ENCODE peak calls at places on chromosomes 7 and 10, in ten cellular contexts. S is CD8-positive, alpha-beta T cell; E is heart left ventricle; X is endothelial cell of umbilical vein; L is AG09319; C is upper lobe of right lung; I is AG04450; T is cardiac muscle cell; W is natural killer cell; Z is thyroid gland. K is an unnamed sample.

GRCh38 chr7:85275204-85275603 is 88.3 kb upstream of the SEMA3D start:
- DNase-seq in S (no peak), E (no peak), X (no peak), L (no peak), C (no peak), I (no peak), T (no peak), W (no peak), Z (no peak), K (no peak)

GRCh38 chr10:69181433-69181832 is 1.4 kb downstream of the SUPV3L1 start:
- DNase-seq in S (no peak), E (no peak), X (no peak), L (no peak), C (no peak), I (no peak), T (no peak), W (no peak), Z (no peak), K (no peak)

GRCh38 chr7:7816084-7816483 is 97.7 kb upstream of the RPA3 start:
- DNase-seq in S (no peak), E (no peak), X (no peak), L (no peak), C (no peak), I (no peak), T (no peak), W (no peak), Z (no peak), K (no peak)

GRCh38 chr7:73774923-73775322 is 4.9 kb upstream of the CLDN3 start:
- DNase-seq in S (no peak), E (no peak), X (no peak), L (no peak), C (no peak), I (no peak), T (no peak), W (no peak), Z (no peak), K (no peak)

GRCh38 chr7:137790828-137791227 is 55.9 kb downstream of the DGKI start:
- DNase-seq in S (no peak), E (no peak), X (no peak), L (no peak), C (no peak), I (no peak), T (no peak), W (no peak), Z (peak), K (no peak)

GRCh38 chr10:43905502-43906236 is 257.0 kb upstream of the ZNF32 start:
- DNase-seq in S (no peak), E (no peak), X (peak), L (no peak), C (no peak), I (no peak), T (no peak), W (no peak), Z (no peak), K (no peak)

GRCh38 chr10:103013398-103013797 is 95.3 kb downstream of the CNNM2 start:
- DNase-seq in S (no peak), E (no peak), X (no peak), L (no peak), C (no peak), I (no peak), T (no peak), W (no peak), Z (peak), K (no peak)

GRCh38 chr10:93028881-93029280 is 31.7 kb upstream of the CYP26C1 start:
- DNase-seq in S (no peak), E (no peak), X (no peak), L (peak), C (no peak), I (no peak), T (no peak), W (no peak), Z (no peak), K (no peak)

GRCh38 chr7:43199761-43200160 is 87.3 kb downstream of the HECW1 start:
- DNase-seq in S (no peak), E (no peak), X (peak), L (no peak), C (no peak), I (no peak), T (no peak), W (no peak), Z (no peak), K (no peak)

GRCh38 chr7:26153823-26154783 is 2.1 kb downstream of the NFE2L3 start:
- DNase-seq in S (no peak), E (no peak), X (peak), L (no peak), C (no peak), I (no peak), T (no peak), W (no peak), Z (no peak), K (no peak)

GRCh38 chr7:150901160-150902035 is 49.1 kb downstream of the AOC1 start:
- DNase-seq in S (no peak), E (no peak), X (no peak), L (no peak), C (no peak), I (no peak), T (no peak), W (no peak), Z (no peak), K (no peak)

GRCh38 chr10:89224697-89225443 is 17.8 kb upstream of the CH25H start:
- DNase-seq in S (no peak), E (peak), X (peak), L (no peak), C (no peak), I (no peak), T (no peak), W (no peak), Z (no peak), K (no peak)

GRCh38 chr7:134870781-134871180 is 91.3 kb downstream of the CALD1 start:
- DNase-seq in S (no peak), E (no peak), X (peak), L (no peak), C (no peak), I (no peak), T (no peak), W (no peak), Z (no peak), K (no peak)

GRCh38 chr7:71777278-71777677 is 634.9 kb downstream of the CALN1 start:
- DNase-seq in S (no peak), E (no peak), X (no peak), L (no peak), C (no peak), I (no peak), T (no peak), W (no peak), Z (no peak), K (no peak)

GRCh38 chr7:71784180-71784579 is 628.0 kb downstream of the CALN1 start:
- DNase-seq in S (no peak), E (no peak), X (no peak), L (no peak), C (no peak), I (no peak), T (no peak), W (no peak), Z (no peak), K (no peak)

GRCh38 chr7:71776726-71777125 is 635.4 kb downstream of the CALN1 start:
- DNase-seq in S (no peak), E (no peak), X (no peak), L (no peak), C (no peak), I (no peak), T (no peak), W (no peak), Z (no peak), K (no peak)

GRCh38 chr7:71783779-71784178 is 628.4 kb downstream of the CALN1 start:
- DNase-seq in S (no peak), E (no peak), X (no peak), L (no peak), C (no peak), I (no peak), T (no peak), W (no peak), Z (no peak), K (no peak)

DNA sequence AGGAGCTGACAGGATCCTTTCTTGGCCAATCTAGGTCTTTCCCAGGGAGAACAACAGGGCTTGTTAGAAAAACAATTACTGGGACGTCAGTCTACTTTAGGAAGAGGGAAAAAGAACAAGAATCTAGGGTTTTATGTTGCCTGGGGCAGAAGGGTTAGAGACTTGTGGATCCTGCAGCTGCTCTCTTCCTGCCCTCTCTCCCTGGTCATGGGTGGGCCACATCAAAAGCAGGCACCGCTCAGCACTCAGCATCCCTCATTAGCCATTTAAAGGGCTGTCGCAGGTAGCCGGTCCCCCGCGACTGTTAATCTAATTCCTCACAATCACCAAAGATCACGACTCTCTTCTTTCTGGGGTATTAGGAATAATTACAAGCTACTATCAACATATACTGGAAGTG is 631.9 kb downstream of the CALN1 start:
- DNase-seq in S (no peak), E (no peak), X (no peak), L (no peak), C (no peak), I (no peak), T (no peak), W (no peak), Z (no peak), K (no peak)
- TF ChIP-seq CTCF in S (no peak), E (no peak), X (no peak), L (no peak), C (no peak), I (no peak), T (no peak), W (no peak), Z (no peak), K (no peak)

GRCh38 chr10:63699785-63700184 is 178.6 kb downstream of the REEP3 start:
- DNase-seq in S (no peak), E (no peak), X (peak), L (no peak), C (no peak), I (no peak), T (no peak), W (no peak), Z (peak), K (no peak)

GRCh38 chr10:63700935-63701263 is 179.7 kb downstream of the REEP3 start:
- DNase-seq in S (no peak), E (no peak), X (no peak), L (no peak), C (no peak), I (no peak), T (no peak), W (no peak), Z (no peak), K (no peak)

GRCh38 chr10:63697956-63698814 is 177.0 kb downstream of the REEP3 start:
- DNase-seq in S (no peak), E (no peak), X (no peak), L (no peak), C (no peak), I (no peak), T (no peak), W (no peak), Z (no peak), K (no peak)

GRCh38 chr10:63700209-63700934 is 179.2 kb downstream of the REEP3 start:
- DNase-seq in S (no peak), E (no peak), X (peak), L (peak), C (no peak), I (peak), T (no peak), W (no peak), Z (no peak), K (no peak)

GRCh38 chr10:63698815-63699205 is 177.6 kb downstream of the REEP3 start:
- DNase-seq in S (no peak), E (no peak), X (no peak), L (no peak), C (no peak), I (no peak), T (no peak), W (no peak), Z (no peak), K (no peak)
- TF ChIP-seq CTCF in S (no peak), E (no peak), X (no peak), L (no peak), C (no peak), I (no peak), T (peak), W (no peak), Z (no peak), K (no peak)

GRCh38 chr7:28298870-28299484 is 113.3 kb upstream of the CREB5 start:
- DNase-seq in S (no peak), E (no peak), X (peak), L (peak), C (no peak), I (no peak), T (peak), W (no peak), Z (peak), K (no peak)

GRCh38 chr7:28299556-28299955 is 112.8 kb upstream of the CREB5 start:
- DNase-seq in S (no peak), E (no peak), X (no peak), L (no peak), C (no peak), I (no peak), T (no peak), W (no peak), Z (no peak), K (no peak)

GRCh38 chr7:28301148-28301641 is 111.1 kb upstream of the CREB5 start:
- DNase-seq in S (no peak), E (no peak), X (no peak), L (no peak), C (peak), I (no peak), T (no peak), W (no peak), Z (peak), K (no peak)

GRCh38 chr7:28297821-28298439 is 114.4 kb upstream of the CREB5 start:
- DNase-seq in S (no peak), E (no peak), X (no peak), L (no peak), C (no peak), I (no peak), T (no peak), W (no peak), Z (no peak), K (no peak)

DNA sequence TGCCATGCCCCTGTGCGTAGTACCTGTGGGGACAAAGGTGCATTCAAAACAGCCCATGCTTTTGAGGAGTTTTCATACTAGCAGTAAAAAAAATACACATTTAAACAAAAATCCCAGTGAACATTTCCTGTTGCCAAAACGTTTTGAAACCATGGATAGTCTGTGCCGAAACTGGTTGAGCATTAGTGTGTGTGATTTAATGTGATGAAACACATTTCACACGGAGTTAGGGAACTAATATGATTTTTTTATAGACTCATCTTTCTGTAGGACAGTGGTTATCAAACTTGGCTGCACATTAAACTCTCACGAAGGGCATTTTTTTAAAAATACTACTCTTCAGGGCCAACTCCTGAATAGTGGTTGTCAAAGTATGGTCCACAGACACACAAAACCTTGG is 111.8 kb upstream of the CREB5 start:
- DNase-seq in S (no peak), E (no peak), X (no peak), L (no peak), C (no peak), I (no peak), T (no peak), W (no peak), Z (no peak), K (no peak)
- TF ChIP-seq CTCF in S (no peak), E (no peak), X (no peak), L (no peak), C (no peak), I (no peak), T (no peak), W (no peak), Z (no peak), K (no peak)

GRCh38 chr10:130377986-130378545 is 241.9 kb downstream of the GLRX3 start:
- DNase-seq in S (no peak), E (no peak), X (no peak), L (no peak), C (no peak), I (no peak), T (no peak), W (no peak), Z (no peak), K (no peak)

GRCh38 chr10:130382031-130382430 is 245.8 kb downstream of the GLRX3 start:
- DNase-seq in S (no peak), E (no peak), X (no peak), L (no peak), C (no peak), I (no peak), T (no peak), W (no peak), Z (no peak), K (no peak)

GRCh38 chr10:130380056-130380455 is 243.9 kb downstream of the GLRX3 start:
- DNase-seq in S (no peak), E (no peak), X (no peak), L (no peak), C (no peak), I (no peak), T (no peak), W (no peak), Z (no peak), K (no peak)

GRCh38 chr10:130372866-130373265 is 236.7 kb downstream of the GLRX3 start:
- DNase-seq in S (no peak), E (no peak), X (no peak), L (no peak), C (peak), I (no peak), T (no peak), W (no peak), Z (no peak), K (no peak)

GRCh38 chr10:130378556-130379400 is 242.6 kb downstream of the GLRX3 start:
- DNase-seq in S (no peak), E (no peak), X (no peak), L (no peak), C (no peak), I (no peak), T (no peak), W (no peak), Z (no peak), K (no peak)
- TF ChIP-seq CTCF in S (no peak), E (no peak), X (no peak), L (no peak), C (no peak), I (no peak), T (no peak), W (no peak), Z (no peak), K (no peak)

DNA sequence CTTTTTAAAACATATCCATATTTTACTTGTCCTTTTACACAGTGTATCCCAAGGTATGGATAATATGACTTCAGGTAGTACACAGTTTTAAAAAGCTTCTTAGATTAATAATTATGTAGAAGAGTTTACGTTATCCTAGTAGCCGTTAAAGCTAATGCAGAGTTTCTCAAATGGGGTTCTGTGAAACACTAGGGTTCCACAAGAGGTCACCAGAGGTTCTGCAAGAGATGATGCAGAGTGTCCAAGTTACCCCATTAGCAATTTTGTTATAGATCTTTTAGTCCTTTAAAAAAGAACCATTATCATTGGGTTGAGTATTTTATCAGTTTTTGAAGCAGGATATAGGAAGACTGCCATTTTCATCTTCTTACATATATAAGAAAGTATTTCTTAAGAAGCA is 298.9 kb upstream of the HPS1 start:
- DNase-seq in S (no peak), E (no peak), X (no peak), L (no peak), C (no peak), I (no peak), T (no peak), W (no peak), Z (no peak), K (no peak)
- TF ChIP-seq CTCF in S (no peak), E (no peak), X (no peak), L (no peak), C (no peak), I (no peak), T (no peak), W (no peak), Z (no peak), K (no peak)

GRCh38 chr10:46999217-46999616 is 88.0 kb downstream of the PTPN20 start:
- DNase-seq in S (no peak), E (no peak), X (no peak), L (no peak), C (no peak), I (no peak), T (no peak), W (no peak), Z (no peak), K (no peak)

GRCh38 chr10:46998192-46998591 is 87.0 kb downstream of the PTPN20 start:
- DNase-seq in S (no peak), E (no peak), X (no peak), L (no peak), C (no peak), I (no peak), T (no peak), W (no peak), Z (no peak), K (no peak)

GRCh38 chr10:46992794-46993552 is 81.7 kb downstream of the PTPN20 start:
- DNase-seq in S (no peak), E (no peak), X (peak), L (peak), C (peak), I (no peak), T (peak), W (no peak), Z (no peak), K (no peak)

GRCh38 chr10:46998595-46998994 is 87.4 kb downstream of the PTPN20 start:
- DNase-seq in S (no peak), E (no peak), X (no peak), L (no peak), C (no peak), I (no peak), T (no peak), W (no peak), Z (no peak), K (no peak)

GRCh38 chr10:46995234-46995633 is 84.0 kb downstream of the PTPN20 start:
- DNase-seq in S (no peak), E (no peak), X (no peak), L (no peak), C (no peak), I (no peak), T (peak), W (no peak), Z (no peak), K (no peak)
- TF ChIP-seq CTCF in S (no peak), E (no peak), X (no peak), L (peak), C (no peak), I (no peak), T (no peak), W (no peak), Z (no peak), K (peak)